ENCODE peak calls at places on chromosomes 4 and X, in seven cellular contexts. S, E, P, Y, K, G and W are unnamed samples.
A peak's percentile ranks its signal among the peaks of the same experiment; 100 is the strongest.

GRCh38 chr4:32030406-32030805 is 1310.2 kb downstream of the PCDH7 start:
- DNase-seq in E (no peak), Y (no peak), K (no peak), S (no peak), G (no peak), P (no peak), W (no peak)

GRCh38 chr4:79163981-79164490 is 161.8 kb downstream of the NAA11 start:
- DNase-seq in Y (no peak), S (no peak), P (no peak), K (no peak), E (no peak), G (no peak), W (no peak)

GRCh38 chr4:177235026-177235425 is 74.6 kb upstream of the NEIL3 start:
- DNase-seq in P (no peak), S (no peak), Y (no peak), K (no peak), G (no peak), E (no peak), W (no peak)

GRCh38 chr4:38193464-38193863 is 233.3 kb downstream of the PTTG2 start:
- DNase-seq in P (no peak), E (no peak), Y (no peak), K (no peak), G (no peak), S (no peak), W (no peak)

GRCh38 chr4:113733685-113734084 is 27.9 kb downstream of the CAMK2D start:
- DNase-seq in K (no peak), S (no peak), Y (no peak), E (no peak), P (no peak), G (no peak), W (no peak)

GRCh38 chr4:99504804-99505502 is 5.9 kb upstream of the C4orf17 start:
- DNase-seq in Y (no peak), K (no peak), S (no peak), P (no peak), G (no peak), E (no peak), W (no peak)

GRCh38 chrX:108134724-108135123 is 43.1 kb downstream of the ATG4A start:
- DNase-seq in K (no peak), G (no peak), Y (no peak), E (no peak), S (no peak), P (no peak), W (no peak)

GRCh38 chr4:2257361-2258001 is 4.4 kb downstream of the MXD4 start:
- DNase-seq in G (no peak), S (no peak), K (no peak), P (no peak), Y (no peak), E (peak; percentile 16), W (no peak)

GRCh38 chrX:44828008-44828605 is 15.7 kb upstream of the DUSP21 start:
- DNase-seq in Y (no peak), S (peak; percentile 10), K (no peak), G (no peak), P (no peak), E (no peak), W (no peak)

GRCh38 chr4:146346276-146346675 is 131.9 kb downstream of the REELD1 start:
- DNase-seq in S (no peak), G (no peak), K (no peak), E (no peak), Y (no peak), P (no peak), W (no peak)

GRCh38 chrX:153966841-153967535 is 4.6 kb downstream of the HCFC1 start:
- DNase-seq in P (no peak), S (no peak), G (no peak), K (no peak), Y (no peak), E (no peak), W (no peak)

GRCh38 chrX:68550193-68550592 is 51.3 kb downstream of the YIPF6 start:
- DNase-seq in P (no peak), G (no peak), K (no peak), S (no peak), E (no peak), Y (no peak), W (no peak)

GRCh38 chr4:120918788-120919187 is 3.7 kb downstream of the PRDM5 start:
- DNase-seq in S (no peak), P (no peak), Y (no peak), K (no peak), G (no peak), E (no peak), W (no peak)

GRCh38 chr4:141643557-141643956 is 7.2 kb downstream of the IL15 start:
- DNase-seq in E (no peak), S (peak; percentile 23), K (no peak), P (no peak), Y (no peak), G (no peak), W (no peak)

GRCh38 chr4:118033148-118034060 is 882 bp upstream of the NDST3 start:
- DNase-seq in P (no peak), Y (no peak), E (peak; percentile 87), S (peak; percentile 40), G (no peak), K (no peak), W (peak; percentile 43)

GRCh38 chr4:165803005-165803404 is 70.0 kb upstream of the TLL1 start:
- DNase-seq in E (no peak), K (no peak), S (no peak), G (no peak), Y (no peak), P (no peak), W (no peak)

GRCh38 chr4:11487876-11488545 is 59.3 kb upstream of the HS3ST1 start:
- DNase-seq in G (no peak), Y (no peak), S (no peak), K (no peak), P (no peak), E (no peak), W (no peak)

GRCh38 chr4:186765138-186765537 is 41.5 kb upstream of the FAT1 start:
- DNase-seq in S (peak; percentile 68), E (no peak), G (peak; percentile 73), P (no peak), K (no peak), Y (peak; percentile 58), W (no peak)

GRCh38 chrX:9595131-9595530 is 130.3 kb downstream of the TBL1X start:
- DNase-seq in Y (no peak), K (no peak), S (no peak), G (no peak), E (no peak), P (no peak), W (no peak)

GRCh38 chr4:177761692-177762091 is 319.5 kb upstream of the AGA start:
- DNase-seq in K (no peak), P (no peak), G (no peak), Y (no peak), E (no peak), S (no peak), W (no peak)

GRCh38 chr4:181692965-181693364 is 550.2 kb upstream of the TENM3 start:
- DNase-seq in P (no peak), Y (no peak), G (no peak), K (no peak), S (no peak), E (no peak), W (no peak)

GRCh38 chr4:68719075-68719473 is 48.6 kb upstream of the UGT2B15 start:
- DNase-seq in E (no peak), G (no peak), P (no peak), K (no peak), Y (no peak), S (no peak), W (no peak)

GRCh38 chr4:68724426-68724825 is 54.0 kb upstream of the UGT2B15 start:
- DNase-seq in G (no peak), K (no peak), E (no peak), Y (no peak), S (no peak), P (no peak), W (no peak)

GRCh38 chr4:68717999-68718398 is 47.5 kb upstream of the UGT2B15 start:
- DNase-seq in G (no peak), E (no peak), Y (no peak), P (no peak), K (no peak), S (no peak), W (no peak)

GRCh38 chr4:68718447-68719074 is 48.1 kb upstream of the UGT2B15 start:
- DNase-seq in S (no peak), Y (no peak), G (no peak), P (no peak), K (no peak), E (no peak), W (no peak)
- TF ChIP-seq JUND in S (no peak), Y (no peak), G (no peak), P (no peak), K (no peak), E (no peak), W (no peak)

GRCh38 chr4:168812806-168813205 is 197.2 kb downstream of the CBR4 start:
- DNase-seq in E (no peak), S (no peak), Y (no peak), K (no peak), G (no peak), P (no peak), W (no peak)

GRCh38 chr4:168811793-168812651 is 198.0 kb downstream of the CBR4 start:
- DNase-seq in P (no peak), Y (no peak), G (no peak), K (no peak), E (no peak), S (no peak), W (no peak)

GRCh38 chr4:168805341-168805740 is 204.7 kb downstream of the CBR4 start:
- DNase-seq in G (no peak), E (no peak), Y (no peak), K (no peak), P (no peak), S (no peak), W (no peak)

GRCh38 chr4:168815373-168816345 is 194.4 kb downstream of the CBR4 start:
- DNase-seq in S (no peak), P (no peak), K (no peak), G (no peak), E (no peak), Y (no peak), W (no peak)

GRCh38 chr4:168811207-168811606 is 198.8 kb downstream of the CBR4 start:
- DNase-seq in S (no peak), E (no peak), G (no peak), K (no peak), Y (no peak), P (no peak), W (no peak)
- TF ChIP-seq JUND in S (no peak), E (no peak), G (no peak), K (no peak), Y (no peak), P (no peak), W (peak; percentile 20)

DNA sequence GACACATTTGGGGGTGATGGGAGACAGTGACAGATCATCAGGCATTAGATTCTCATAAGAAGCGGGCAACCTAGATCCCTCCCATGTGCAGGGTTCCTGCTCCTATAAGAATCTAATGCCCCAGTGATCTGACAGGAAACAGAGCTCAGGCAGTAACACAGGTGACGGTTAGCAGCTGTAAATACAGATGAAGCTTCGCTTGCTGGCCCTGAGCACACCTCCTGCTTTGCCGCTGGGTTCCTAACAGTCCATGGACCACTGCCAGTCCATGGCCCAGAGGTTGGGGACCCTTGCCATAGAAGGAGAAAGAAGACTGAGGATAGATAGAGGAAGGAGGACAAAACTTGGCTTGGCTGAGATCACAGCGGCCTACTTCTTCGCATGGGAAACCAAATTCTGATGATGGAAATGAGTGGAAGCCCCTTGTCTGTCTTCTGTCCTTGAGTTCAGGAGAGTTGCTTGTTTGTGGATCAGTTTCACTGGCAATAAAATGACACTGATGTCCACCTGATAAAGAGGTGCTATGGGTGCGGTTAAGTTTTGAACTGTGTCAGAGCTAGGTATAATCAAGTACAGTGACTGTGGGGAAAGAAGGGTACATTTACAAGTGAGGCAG is 1.7 kb upstream of the TIFA start:
- DNase-seq in E (no peak), G (no peak), S (no peak), P (no peak), K (no peak), Y (no peak), W (no peak)
- TF ChIP-seq JUND in E (no peak), G (no peak), S (no peak), P (no peak), K (no peak), Y (no peak), W (no peak)

GRCh38 chrX:35842657-35843056 is 44.5 kb downstream of the MAGEB16 start:
- DNase-seq in Y (no peak), S (no peak), E (no peak), P (no peak), K (no peak), G (no peak), W (no peak)
- TF ChIP-seq JUND in Y (no peak), S (no peak), E (no peak), P (no peak), K (no peak), G (no peak), W (no peak)